ENCODE peak calls at places on chromosome 17, in five cellular contexts. R is IMR-90, W is body of pancreas, B is uterus, G is ovary. Z is an unnamed sample.
A peak's percentile ranks its signal among the peaks of the same experiment; 100 is the strongest.

GRCh38 chr17:32277284-32277683 is 11.7 kb downstream of the RHBDL3 start:
- DNase-seq in B (no peak), W (no peak), R (peak; percentile 61), G (no peak), Z (no peak)

GRCh38 chr17:36674278-36674650 is 72.9 kb downstream of the MRM1 start:
- DNase-seq in R (no peak), B (no peak), G (no peak), W (no peak), Z (no peak)

GRCh38 chr17:77320501-77321256 is 179.9 kb downstream of the SEC14L1 start:
- DNase-seq in G (peak; percentile 63), B (peak; percentile 66), W (peak; percentile 5), R (no peak), Z (no peak)

GRCh38 chr17:81666092-81666341 is 388 bp downstream of the OXLD1 start:
- DNase-seq in B (no peak), W (no peak), R (peak; percentile 9), G (no peak), Z (no peak)

GRCh38 chr17:3886776-3887175 is 6.1 kb downstream of the CAMKK1 start:
- DNase-seq in G (no peak), W (no peak), R (no peak), B (no peak), Z (no peak)

GRCh38 chr17:34798581-34798980 is 162.7 kb downstream of the CCT6B start:
- DNase-seq in G (no peak), R (no peak), B (no peak), W (no peak), Z (no peak)

GRCh38 chr17:35089846-35090193 is 26.3 kb upstream of the RFFL start:
- DNase-seq in B (no peak), W (no peak), R (peak; percentile 34), G (no peak), Z (no peak)

GRCh38 chr17:55735784-55736405 is 13.2 kb upstream of the TMEM100 start:
- DNase-seq in B (no peak), R (peak; percentile 62), G (no peak), W (peak; percentile 38), Z (no peak)

GRCh38 chr17:48100160-48100559 is 1.1 kb downstream of the CBX1 start:
- DNase-seq in B (no peak), W (no peak), G (no peak), R (peak; percentile 62), Z (no peak)

GRCh38 chr17:4599505-4600281 is 15.4 kb downstream of the SMTNL2 start:
- DNase-seq in B (peak; percentile 87), R (peak; percentile 15), W (no peak), G (peak; percentile 93), Z (no peak)

GRCh38 chr17:78476149-78476548 is 97.7 kb downstream of the PGS1 start:
- DNase-seq in W (no peak), B (no peak), R (no peak), G (no peak), Z (no peak)

GRCh38 chr17:82212331-82213250 is at the start of gene CCDC57:
- DNase-seq in R (peak; percentile 68), W (peak; percentile 89), B (peak; percentile 81), G (peak; percentile 88), Z (no peak)

GRCh38 chr17:63841350-63842172 is 924 bp downstream of the SMARCD2 start:
- DNase-seq in W (peak; percentile 65), B (peak; percentile 57), R (peak; percentile 34), G (peak; percentile 72), Z (no peak)

DNA sequence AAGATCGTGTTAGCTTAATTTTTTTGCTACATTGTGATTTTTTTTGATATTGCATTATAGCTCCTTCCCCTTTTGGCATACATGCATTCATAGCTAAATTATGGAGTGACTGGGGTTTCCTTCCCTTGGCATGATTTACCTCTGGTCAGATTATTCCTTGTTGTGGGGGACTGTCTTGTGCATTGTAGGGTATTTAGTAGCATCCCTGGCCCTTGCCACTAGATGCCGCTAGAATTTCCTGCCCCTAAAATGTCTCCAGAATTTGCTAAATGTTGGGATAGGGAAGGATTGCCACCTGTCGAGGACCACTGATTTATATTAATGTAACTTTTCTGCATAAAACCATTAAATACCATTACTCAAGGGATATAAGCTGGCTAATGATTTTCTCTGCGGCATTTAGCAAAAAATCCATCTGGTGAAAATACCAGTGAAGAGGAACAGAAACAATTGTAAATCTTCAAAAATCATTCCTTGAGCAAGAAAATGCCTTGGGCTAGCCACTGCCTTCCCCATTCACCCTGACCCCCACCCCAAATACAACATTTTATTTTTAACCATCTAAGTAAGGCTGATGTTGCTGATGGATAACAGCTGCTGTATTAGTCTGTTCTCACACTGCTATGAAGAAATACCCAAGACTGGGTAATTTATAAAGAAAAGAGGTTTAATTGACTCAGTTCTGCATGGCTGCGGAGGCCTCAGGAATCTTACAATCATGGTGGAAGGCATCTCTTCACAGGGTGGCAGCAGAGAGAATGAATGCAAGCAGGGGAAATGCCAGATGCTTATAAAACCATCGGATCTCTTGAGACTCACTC is 195.2 kb downstream of the MAP2K6 start:
- DNase-seq in B (no peak), W (peak; percentile 18), R (peak; percentile 55), G (no peak), Z (no peak)
- TF ChIP-seq POLR2A in B (no peak), W (no peak), R (no peak), G (no peak), Z (no peak)

GRCh38 chr17:7311110-7311698 is 3.8 kb downstream of the EIF5A start:
- DNase-seq in G (no peak), R (no peak), B (no peak), W (no peak), Z (no peak)

GRCh38 chr17:7306911-7307685 is at the start of gene EIF5A:
- DNase-seq in B (peak; percentile 100), R (peak; percentile 100), W (peak; percentile 100), G (peak; percentile 100), Z (peak; percentile 100)

GRCh38 chr17:7308625-7309433 is 1.4 kb downstream of the EIF5A start:
- DNase-seq in R (peak; percentile 77), G (peak; percentile 68), W (peak; percentile 88), B (peak; percentile 69), Z (no peak)

GRCh38 chr17:7309628-7310027 is 2.2 kb downstream of the EIF5A start:
- DNase-seq in B (no peak), R (no peak), G (no peak), W (no peak), Z (no peak)

DNA sequence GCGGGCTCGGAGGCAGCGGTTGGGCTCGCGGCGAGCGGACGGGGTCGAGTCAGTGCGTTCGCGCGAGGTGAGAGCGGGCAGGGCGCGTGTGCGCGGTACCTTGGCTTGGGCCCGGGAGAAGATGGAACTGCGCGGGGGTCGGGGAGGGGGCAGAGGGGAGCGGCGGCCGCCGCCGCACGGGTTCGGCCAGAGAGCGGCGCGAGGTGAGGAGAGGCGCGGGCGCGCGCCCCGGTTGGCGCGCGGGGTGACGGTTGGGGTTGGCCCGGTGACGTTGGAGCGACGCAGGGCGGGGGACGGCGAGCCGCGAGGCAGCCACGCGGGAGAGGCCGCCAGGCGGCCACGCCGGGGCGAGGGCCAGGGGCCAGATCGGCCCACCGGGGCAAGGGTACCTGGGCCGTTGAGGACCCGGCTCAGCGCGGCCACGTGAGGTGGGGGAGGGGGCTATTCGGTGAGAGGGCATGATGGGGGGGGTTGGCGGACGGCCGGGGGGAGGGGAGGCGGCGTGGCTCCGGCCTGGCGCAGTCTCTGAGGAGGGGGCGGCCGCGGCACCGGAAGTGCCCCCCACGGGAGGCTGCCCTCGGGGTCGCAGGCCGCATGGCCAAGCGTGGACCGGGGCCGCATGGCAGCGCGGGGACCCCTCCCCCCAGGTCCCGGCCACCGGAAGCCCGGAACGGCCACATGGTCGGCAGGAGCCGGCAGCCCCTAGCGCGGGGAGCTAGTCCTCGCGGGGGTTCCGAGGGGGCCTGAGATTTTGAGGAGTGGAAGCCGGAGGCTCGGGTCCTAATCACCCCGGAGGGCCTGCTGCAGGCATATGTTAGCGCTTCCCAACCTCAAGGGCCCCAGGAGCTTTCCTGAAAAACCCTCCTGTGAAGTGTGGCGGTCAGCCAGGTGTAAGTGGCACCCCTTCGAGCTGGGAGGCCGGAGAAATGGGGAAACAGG is 527 bp downstream of the EIF5A start:
- DNase-seq in B (peak; percentile 68), G (peak; percentile 82), R (peak; percentile 34), W (peak; percentile 48), Z (no peak)
- TF ChIP-seq CTCF in B (no peak), G (no peak), R (no peak), W (no peak), Z (no peak)

DNA sequence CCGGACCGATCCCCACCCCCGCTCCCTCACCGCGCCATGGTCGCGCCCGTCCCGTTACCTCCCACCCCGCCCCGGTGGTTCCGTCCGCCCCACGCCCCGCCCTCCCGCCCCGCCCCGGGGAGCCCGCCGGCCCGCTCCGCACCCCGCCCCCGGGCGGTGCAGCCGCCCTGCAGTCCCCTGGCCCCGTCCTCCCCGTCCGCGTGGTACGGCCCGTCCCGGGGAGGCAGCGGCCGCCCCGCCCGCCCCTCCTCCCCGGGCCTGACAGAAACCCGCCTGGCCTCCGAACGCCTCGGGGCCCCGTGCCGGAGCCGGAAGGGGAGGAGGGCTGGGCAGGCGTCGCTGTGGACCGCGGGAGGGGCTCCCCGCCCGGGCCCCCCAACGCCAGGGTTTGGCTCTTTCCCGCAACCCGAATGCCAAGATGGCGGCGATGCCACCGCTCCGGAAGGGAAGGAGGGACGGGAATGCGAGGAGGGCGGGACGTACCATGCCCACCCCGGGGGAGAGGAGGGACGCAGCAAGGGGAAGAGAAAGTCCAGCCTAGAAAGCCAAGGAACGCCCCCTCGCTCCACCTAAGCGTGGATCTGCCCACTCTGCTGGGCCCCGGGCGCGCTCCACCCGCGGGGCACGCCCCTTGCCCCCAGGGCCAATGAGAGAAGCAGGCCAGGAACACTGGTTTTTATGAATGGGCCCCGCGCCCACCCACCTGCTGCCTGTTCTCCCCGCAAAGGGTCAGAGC is at the start of gene PIP4K2B:
- DNase-seq in B (peak; percentile 96), W (peak; percentile 98), G (peak; percentile 96), R (peak; percentile 98), Z (peak; percentile 99)
- TF ChIP-seq POLR2A in B (no peak), W (peak; percentile 68), G (peak; percentile 46), R (peak; percentile 84), Z (no peak)

DNA sequence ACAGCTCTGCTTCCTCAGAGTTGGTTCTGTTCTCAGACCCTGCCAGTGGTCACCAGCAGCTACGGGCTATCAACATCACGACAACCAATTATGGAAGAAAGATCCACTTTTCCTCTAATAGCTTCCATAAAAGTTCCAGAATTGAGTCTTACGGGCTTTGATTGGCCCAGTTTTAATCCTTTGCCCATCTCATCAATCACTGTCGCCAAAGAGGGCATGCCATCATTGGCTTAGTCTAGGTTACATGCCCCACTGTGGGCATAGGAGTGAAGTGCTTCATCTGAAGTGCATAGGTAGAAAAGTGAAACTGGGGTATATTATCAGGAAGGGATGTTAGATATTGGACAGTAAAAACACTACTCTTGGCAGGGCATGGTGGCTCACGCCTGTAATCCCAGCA is 76.6 kb upstream of the DHX40 start:
- DNase-seq in G (no peak), B (no peak), W (no peak), R (no peak), Z (no peak)
- TF ChIP-seq CTCF in G (no peak), B (no peak), W (no peak), R (no peak), Z (no peak)